ENCODE peak calls at places on chromosomes 12 and 14, in four cellular contexts. S, U, X and Z are unnamed samples.

GRCh38 chr14:99624024-99624423 is 20.0 kb upstream of the CCDC85C start:
- DNase-seq in S (no peak), U (no peak), X (no peak), Z (no peak)

GRCh38 chr12:105031061-105031807 is 45.1 kb downstream of the NOPCHAP1 start:
- DNase-seq in S (no peak), U (peak), X (no peak), Z (no peak)

GRCh38 chr12:70667253-70667652 is 30.0 kb upstream of the PTPRB start:
- DNase-seq in S (no peak), U (no peak), X (no peak), Z (no peak)

GRCh38 chr14:25122843-25123242 is 72.9 kb upstream of the STXBP6 start:
- DNase-seq in S (no peak), U (no peak), X (no peak), Z (no peak)

GRCh38 chr14:99892406-99892805 is 99.2 kb downstream of the EML1 start:
- DNase-seq in S (peak), U (no peak), X (no peak), Z (no peak)

GRCh38 chr14:103247169-103247606 is 86.8 kb upstream of the EIF5 start:
- DNase-seq in S (no peak), U (no peak), X (no peak), Z (no peak)

GRCh38 chr14:49679271-49679670 is 8.7 kb downstream of the POLE2 start:
- DNase-seq in S (peak), U (no peak), X (no peak), Z (no peak)

GRCh38 chr12:76588881-76589565 is 29.5 kb upstream of the OSBPL8 start:
- DNase-seq in S (peak), U (no peak), X (no peak), Z (no peak)

GRCh38 chr14:104316121-104316722 is 177.8 kb downstream of the KIF26A start:
- DNase-seq in S (no peak), U (peak), X (peak), Z (no peak)

GRCh38 chr12:13250416-13250815 is 53.9 kb downstream of the EMP1 start:
- DNase-seq in S (peak), U (no peak), X (no peak), Z (peak)

GRCh38 chr14:20019257-20019865 is at the start of gene OR4K14:
- DNase-seq in S (no peak), U (peak), X (no peak), Z (no peak)

GRCh38 chr14:23538785-23539184 is 12.8 kb downstream of the ZFHX2 start:
- DNase-seq in S (no peak), U (peak), X (no peak), Z (no peak)

GRCh38 chr14:74501135-74501614 is 7.6 kb downstream of the ISCA2 start:
- DNase-seq in S (peak), U (peak), X (peak), Z (peak)

GRCh38 chr14:99602054-99602787 is 1.8 kb downstream of the CCDC85C start:
- DNase-seq in S (peak), U (peak), X (no peak), Z (no peak)

GRCh38 chr12:132653567-132654290 is 33.4 kb downstream of the POLE start:
- DNase-seq in S (peak), U (no peak), X (no peak), Z (no peak)

GRCh38 chr12:48933664-48934311 is 8.5 kb upstream of the FKBP11 start:
- DNase-seq in S (no peak), U (no peak), X (no peak), Z (no peak)

GRCh38 chr12:11807453-11807852 is 158.0 kb downstream of the ETV6 start:
- DNase-seq in S (no peak), U (peak), X (no peak), Z (no peak)